ENCODE peak calls at places on chromosomes 16 and 17, in six cellular contexts. D, W, I, P, H and V are unnamed samples.

GRCh38 chr17:73362697-73363096 is 50.9 kb upstream of the CDC42EP4 start:
- DNase-seq in H (no peak), W (no peak), I (no peak), D (no peak), P (no peak), V (no peak)

GRCh38 chr17:27296427-27296979 is 2.6 kb downstream of the WSB1 start:
- DNase-seq in W (no peak), P (no peak), I (peak), H (no peak), D (no peak), V (peak)

GRCh38 chr17:48014603-48015037 is 23.0 kb downstream of the COPZ2 start:
- DNase-seq in P (no peak), D (no peak), I (no peak), W (no peak), H (no peak), V (no peak)

GRCh38 chr16:80743273-80743672 is 61.1 kb downstream of the CDYL2 start:
- DNase-seq in D (no peak), P (no peak), I (no peak), H (no peak), W (no peak), V (peak)

GRCh38 chr16:84517366-84517765 is 12.9 kb upstream of the MEAK7 start:
- DNase-seq in D (no peak), P (no peak), W (no peak), I (no peak), H (peak), V (no peak)

GRCh38 chr17:59483860-59484259 is 81.5 kb upstream of the DHX40 start:
- DNase-seq in P (no peak), I (no peak), D (no peak), W (no peak), H (no peak), V (peak)

GRCh38 chr17:76735006-76735405 is 2.1 kb downstream of the SRSF2 start:
- DNase-seq in W (no peak), D (no peak), I (no peak), H (no peak), P (no peak), V (peak)

GRCh38 chr17:2050871-2051387 is 4.0 kb upstream of the HIC1 start:
- DNase-seq in D (no peak), W (no peak), P (peak), I (no peak), H (no peak), V (no peak)

GRCh38 chr17:2697611-2698162 is 13.9 kb downstream of the CLUH start:
- DNase-seq in D (no peak), I (no peak), P (no peak), H (peak), W (no peak), V (no peak)

GRCh38 chr17:7704601-7705268 is at the start of gene EFNB3:
- DNase-seq in I (no peak), W (no peak), P (peak), H (peak), D (no peak), V (no peak)

GRCh38 chr17:28579526-28579925 is 2.8 kb upstream of the ALDOC start:
- DNase-seq in W (peak), D (no peak), P (no peak), H (no peak), I (no peak), V (peak)

GRCh38 chr17:9887521-9887920 is 17.6 kb downstream of the RCVRN start:
- DNase-seq in H (no peak), D (no peak), I (no peak), P (no peak), W (no peak), V (no peak)

GRCh38 chr16:75676909-75677308 is at the start of gene CPHXL2:
- DNase-seq in I (no peak), D (no peak), H (no peak), P (peak), W (no peak), V (no peak)

GRCh38 chr16:17511340-17511739 is 40.6 kb upstream of the XYLT1 start:
- DNase-seq in I (no peak), H (no peak), W (no peak), D (no peak), P (no peak), V (no peak)

GRCh38 chr16:84367297-84367680 is 1.0 kb upstream of the ATP2C2 start:
- DNase-seq in H (no peak), I (no peak), W (no peak), P (no peak), D (peak), V (no peak)

GRCh38 chr17:73718912-73719311 is 74.7 kb upstream of the SDK2 start:
- DNase-seq in D (no peak), I (no peak), W (no peak), P (peak), H (no peak), V (no peak)

GRCh38 chr16:83744521-83744981 is 63.2 kb upstream of the HSBP1 start:
- DNase-seq in P (no peak), D (no peak), I (peak), H (no peak), W (peak), V (no peak)

DNA sequence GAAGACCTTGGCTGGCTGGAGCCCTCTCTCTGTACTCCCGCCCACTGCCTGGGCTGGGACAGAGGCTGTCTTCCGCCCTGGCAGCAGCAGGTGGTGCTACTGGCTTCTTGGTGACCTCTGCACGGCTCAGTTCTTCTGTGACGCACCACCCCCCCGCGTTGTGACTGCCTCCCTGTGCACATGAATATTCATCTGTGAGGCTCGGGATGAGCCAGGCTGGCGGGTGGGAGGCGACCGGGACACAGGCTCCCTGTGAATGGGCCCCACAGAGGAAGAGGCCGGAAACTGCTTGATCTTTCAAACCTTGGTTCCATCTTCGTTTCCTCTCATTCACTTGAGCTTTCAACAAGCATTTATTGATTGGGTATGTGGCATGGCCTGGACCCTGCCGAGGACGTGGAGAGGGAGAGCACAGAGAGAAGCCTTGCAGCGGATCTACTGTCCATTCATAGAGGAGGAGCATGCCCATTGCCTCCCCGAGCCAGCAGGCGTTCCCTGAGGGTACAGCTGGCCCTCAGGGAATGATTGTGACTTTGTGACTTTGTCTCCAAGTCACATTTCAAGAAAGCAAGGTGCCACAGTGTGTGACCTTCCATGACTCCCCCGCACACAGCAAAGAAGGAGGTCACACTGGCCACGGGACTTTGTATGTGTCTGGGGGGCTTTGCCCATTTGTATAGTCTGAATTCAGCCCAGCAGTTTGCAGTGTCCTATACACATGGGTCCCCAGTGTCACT is 45.0 kb downstream of the B9D1 start:
- DNase-seq in P (peak), I (peak), H (peak), W (peak), D (peak), V (peak)
- TF ChIP-seq CTCF in P (peak), I (peak), H (peak), W (peak), D (peak), V (peak)

GRCh38 chr17:44564429-44564828 is 7.1 kb downstream of the FZD2 start:
- DNase-seq in I (no peak), H (no peak), P (no peak), D (no peak), W (no peak), V (no peak)
- TF ChIP-seq CTCF in I (peak), H (no peak), P (no peak), D (no peak), W (no peak), V (no peak)

GRCh38 chr17:63478814-63479494 is 2.1 kb downstream of the ACE start:
- DNase-seq in H (peak), D (peak), W (peak), P (peak), I (peak), V (peak)
- TF ChIP-seq CTCF in H (peak), D (peak), W (peak), P (peak), I (peak), V (peak)

DNA sequence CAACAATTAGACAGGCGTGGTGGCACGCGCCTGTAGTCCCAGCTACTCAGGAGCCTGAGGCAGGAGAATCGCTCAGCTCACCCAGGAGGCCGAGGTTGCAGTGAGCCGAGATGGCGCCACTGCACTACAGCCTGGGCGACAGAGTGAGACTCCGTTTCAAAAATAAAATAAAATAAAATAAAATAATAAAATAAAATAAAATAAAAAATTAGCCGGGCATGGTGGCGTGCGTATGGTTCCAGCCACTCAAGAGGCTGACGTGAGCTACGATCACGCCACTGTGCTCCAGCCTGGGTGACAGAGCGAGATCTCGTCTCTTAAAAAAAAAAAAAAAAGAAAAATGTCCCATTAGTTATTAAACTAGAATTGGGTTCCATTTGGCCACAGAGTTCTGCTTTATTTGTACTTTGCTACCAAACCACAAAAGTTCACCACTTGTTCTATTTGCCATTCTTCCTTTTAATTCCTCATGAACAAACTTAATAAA is 1.2 kb downstream of the CYTH1 start:
- DNase-seq in W (no peak), P (no peak), H (no peak), D (no peak), I (no peak), V (peak)
- TF ChIP-seq CTCF in W (no peak), P (no peak), H (no peak), D (no peak), I (no peak), V (no peak)

DNA sequence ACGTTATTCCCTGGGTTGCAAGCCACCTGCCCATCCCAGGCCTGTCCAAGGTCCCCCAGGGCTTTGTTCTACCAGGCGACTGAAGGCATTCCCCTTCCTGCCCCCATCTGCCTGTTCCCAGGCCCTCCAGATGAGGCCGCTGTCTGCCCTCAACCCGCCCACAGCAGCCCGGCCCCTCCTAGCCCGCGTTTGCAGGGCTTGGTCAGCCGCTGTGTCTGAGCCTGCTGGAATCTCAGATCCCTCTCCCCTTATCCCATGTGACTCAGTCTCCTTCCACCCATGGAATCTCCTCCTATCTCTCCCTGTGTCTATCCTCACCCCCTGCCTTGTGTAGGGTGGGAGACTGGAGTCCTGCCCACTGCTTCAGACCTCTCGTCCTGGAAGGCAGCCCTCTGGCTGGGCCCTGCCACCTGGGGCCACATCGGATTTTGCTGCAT is 186.0 kb upstream of the TNRC6C start:
- DNase-seq in P (peak), D (peak), W (peak), H (peak), I (peak), V (peak)
- TF ChIP-seq CTCF in P (peak), D (peak), W (peak), H (peak), I (peak), V (peak)

GRCh38 chr16:2969545-2970521 is 685 bp downstream of the PAQR4 start:
- DNase-seq in I (peak), D (peak), W (peak), H (peak), P (peak), V (peak)

GRCh38 chr16:2967721-2968161 is 1.4 kb upstream of the PAQR4 start:
- DNase-seq in W (no peak), I (no peak), P (no peak), H (no peak), D (no peak), V (no peak)

GRCh38 chr16:2968368-2968737 is 795 bp upstream of the PAQR4 start:
- DNase-seq in W (no peak), H (no peak), I (no peak), P (no peak), D (peak), V (peak)

GRCh38 chr16:2970563-2970962 is 1.4 kb downstream of the PAQR4 start:
- DNase-seq in I (no peak), P (no peak), H (no peak), D (no peak), W (no peak), V (no peak)

DNA sequence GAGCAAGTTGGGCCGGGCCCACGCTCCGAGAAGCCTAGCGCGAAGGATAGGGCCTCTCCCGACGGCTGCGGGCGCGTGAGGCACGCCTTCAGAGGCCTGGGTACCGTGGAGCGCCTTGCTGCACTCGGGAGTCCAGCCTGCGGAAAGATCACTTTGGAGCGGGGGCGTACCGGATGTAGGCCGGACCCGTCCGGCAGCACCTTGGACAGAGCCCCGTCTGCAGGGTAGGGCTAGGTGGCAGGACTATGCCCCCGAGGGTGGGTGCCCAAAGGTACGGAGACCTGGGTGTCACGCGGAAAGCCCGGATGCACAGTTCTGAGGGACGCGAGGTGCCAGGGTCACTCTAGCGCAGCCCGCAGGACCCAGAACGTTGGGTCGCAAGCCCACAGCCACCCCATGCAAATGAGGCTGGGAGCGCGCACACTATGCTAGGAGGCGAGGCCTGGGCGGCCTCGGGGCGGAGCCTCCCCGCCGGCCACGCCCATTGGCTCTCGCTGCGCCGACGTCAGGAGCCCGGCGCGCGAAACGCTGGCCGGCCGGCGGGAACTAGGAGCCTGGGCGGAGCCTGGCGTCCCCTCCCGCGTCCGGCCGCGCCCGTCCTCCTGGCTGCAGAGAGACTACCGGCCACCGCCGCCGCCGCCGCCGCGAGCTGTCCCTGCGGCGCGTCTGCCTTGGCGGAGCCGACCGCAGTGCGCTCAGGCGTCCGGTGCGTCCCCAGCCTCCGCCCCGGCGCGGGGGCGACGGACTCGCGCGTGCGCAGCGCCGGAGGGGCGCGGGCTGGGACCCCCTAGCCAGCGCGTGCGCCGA is at the start of gene PAQR4:
- DNase-seq in W (peak), P (peak), D (peak), I (peak), H (peak), V (peak)
- TF ChIP-seq CTCF in W (no peak), P (no peak), D (no peak), I (no peak), H (peak), V (no peak)